ENCODE peak calls at places on chromosomes 3 and 15, in seven cellular contexts. N, B, Q, P, K, M and G are unnamed samples.

GRCh38 chr15:73244333-73244732 is 124.4 kb downstream of the HCN4 start:
- DNase-seq in N (no peak), B (peak), Q (no peak), P (peak), K (peak), M (no peak), G (no peak)

GRCh38 chr3:31521468-31521867 is 11.3 kb upstream of the STT3B start:
- DNase-seq in N (no peak), B (no peak), Q (no peak), P (no peak), K (no peak), M (no peak), G (no peak)

GRCh38 chr3:75138345-75138744 is 523.9 kb upstream of the CNTN3 start:
- DNase-seq in N (no peak), B (no peak), Q (no peak), P (no peak), K (no peak), M (no peak), G (no peak)

GRCh38 chr3:106144051-106144450 is 275.2 kb upstream of the CBLB start:
- DNase-seq in N (peak), B (no peak), Q (no peak), P (no peak), K (no peak), M (no peak), G (no peak)

GRCh38 chr3:47315069-47315647 is 32.4 kb downstream of the KLHL18 start:
- DNase-seq in N (peak), B (no peak), Q (peak), P (peak), K (no peak), M (no peak), G (no peak)

GRCh38 chr3:157916672-157917071 is 189.5 kb downstream of the SHOX2 start:
- DNase-seq in N (no peak), B (no peak), Q (no peak), P (no peak), K (no peak), M (no peak), G (no peak)

GRCh38 chr15:85748729-85749128 is 46.0 kb downstream of the KLHL25 start:
- DNase-seq in N (no peak), B (peak), Q (no peak), P (peak), K (peak), M (no peak), G (peak)

GRCh38 chr15:88484781-88485246 is 17.3 kb downstream of the MRPS11 start:
- DNase-seq in N (peak), B (no peak), Q (peak), P (peak), K (no peak), M (peak), G (peak)

GRCh38 chr15:33360876-33361275 is 50.1 kb downstream of the RYR3 start:
- DNase-seq in N (no peak), B (no peak), Q (no peak), P (no peak), K (no peak), M (no peak), G (no peak)

GRCh38 chr3:191280111-191280510 is 49.1 kb upstream of the CCDC50 start:
- DNase-seq in N (no peak), B (no peak), Q (no peak), P (no peak), K (no peak), M (no peak), G (no peak)

DNA sequence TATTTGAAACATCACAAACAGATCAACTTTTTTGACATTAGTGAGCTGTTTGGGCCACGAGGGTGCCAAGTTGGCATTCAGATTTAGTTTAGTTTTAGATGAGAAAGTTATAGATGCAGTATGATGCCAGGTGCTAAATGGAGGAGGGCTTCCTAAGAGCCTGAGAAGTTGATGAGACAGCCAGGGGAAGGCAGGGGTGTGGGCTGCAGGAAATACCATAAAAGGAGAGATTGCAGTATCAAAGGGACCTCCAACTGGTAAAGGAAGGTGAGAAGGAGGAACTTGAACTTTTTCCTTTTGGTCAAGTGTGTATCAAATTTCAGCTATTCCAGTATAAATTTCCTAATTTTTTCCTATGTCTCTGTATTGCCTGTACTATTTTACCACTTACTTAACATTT is 2.0 kb upstream of the TNIK start:
- DNase-seq in N (no peak), B (peak), Q (no peak), P (peak), K (no peak), M (no peak), G (no peak)
- H2BK120ac ChIP-seq in N (no peak), B (no peak), Q (no peak), P (no peak), K (no peak), M (no peak), G (no peak)

GRCh38 chr15:77296773-77297337 is 123.0 kb downstream of the PEAK1 start:
- DNase-seq in N (no peak), B (no peak), Q (no peak), P (no peak), K (no peak), M (no peak), G (no peak)
- H2BK120ac ChIP-seq in N (no peak), B (no peak), Q (no peak), P (no peak), K (no peak), M (no peak), G (no peak)

DNA sequence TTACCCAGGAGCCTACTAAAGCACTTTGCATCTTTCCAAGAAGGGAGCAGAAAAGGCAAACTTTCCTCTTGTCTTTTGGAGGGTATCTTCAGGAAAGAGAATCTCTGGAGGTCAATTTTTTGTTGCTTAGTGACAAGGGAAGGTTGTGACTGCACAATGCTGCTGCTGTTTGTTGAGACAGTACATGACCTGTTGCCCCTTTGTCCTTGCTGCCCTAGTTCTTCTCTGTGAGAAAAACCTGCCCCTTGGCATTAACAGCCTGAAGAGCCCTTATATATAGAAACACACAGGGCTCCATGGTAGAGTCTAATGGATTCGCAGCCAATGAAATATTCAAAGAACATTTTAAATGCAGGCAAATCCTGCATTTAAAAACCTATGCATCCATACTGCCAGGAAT is 20.3 kb downstream of the KLHDC8B start:
- DNase-seq in N (no peak), B (no peak), Q (peak), P (no peak), K (no peak), M (no peak), G (no peak)
- H2BK120ac ChIP-seq in N (no peak), B (no peak), Q (no peak), P (no peak), K (no peak), M (no peak), G (no peak)

GRCh38 chr3:142651711-142652110 is 55.5 kb downstream of the PLS1 start:
- DNase-seq in N (no peak), B (no peak), Q (no peak), P (no peak), K (no peak), M (no peak), G (no peak)

GRCh38 chr3:142649996-142650693 is 54.0 kb downstream of the PLS1 start:
- DNase-seq in N (no peak), B (no peak), Q (no peak), P (no peak), K (no peak), M (no peak), G (no peak)

GRCh38 chr3:142648950-142649349 is 52.8 kb downstream of the PLS1 start:
- DNase-seq in N (no peak), B (no peak), Q (no peak), P (no peak), K (no peak), M (no peak), G (no peak)

GRCh38 chr3:142656595-142656994 is 60.4 kb downstream of the PLS1 start:
- DNase-seq in N (no peak), B (no peak), Q (no peak), P (no peak), K (no peak), M (no peak), G (no peak)

DNA sequence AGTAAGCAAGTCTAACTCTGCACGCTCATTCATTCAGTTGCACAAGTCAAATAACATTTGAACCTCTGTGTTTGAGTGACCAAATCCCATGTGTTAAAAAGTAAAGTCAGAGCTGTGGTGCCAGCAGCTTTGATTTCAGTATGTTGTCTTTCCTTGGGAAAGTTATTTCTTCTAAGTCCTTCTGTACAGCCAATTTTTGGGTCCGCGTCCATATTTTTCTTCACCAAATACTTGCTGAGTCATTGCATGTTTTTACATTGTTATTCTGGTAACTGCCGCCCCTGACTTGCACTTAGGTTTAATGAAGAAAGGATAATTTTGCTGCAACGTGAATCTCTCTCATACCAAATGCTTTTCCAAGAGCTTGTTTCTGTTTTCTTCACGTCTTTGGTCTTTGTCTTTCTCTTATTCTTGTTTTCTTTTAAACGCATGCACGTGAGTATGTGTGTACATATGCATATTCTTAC is 56.7 kb downstream of the PLS1 start:
- DNase-seq in N (no peak), B (no peak), Q (no peak), P (no peak), K (no peak), M (no peak), G (no peak)
- H2BK120ac ChIP-seq in N (no peak), B (no peak), Q (no peak), P (no peak), K (no peak), M (no peak), G (no peak)

DNA sequence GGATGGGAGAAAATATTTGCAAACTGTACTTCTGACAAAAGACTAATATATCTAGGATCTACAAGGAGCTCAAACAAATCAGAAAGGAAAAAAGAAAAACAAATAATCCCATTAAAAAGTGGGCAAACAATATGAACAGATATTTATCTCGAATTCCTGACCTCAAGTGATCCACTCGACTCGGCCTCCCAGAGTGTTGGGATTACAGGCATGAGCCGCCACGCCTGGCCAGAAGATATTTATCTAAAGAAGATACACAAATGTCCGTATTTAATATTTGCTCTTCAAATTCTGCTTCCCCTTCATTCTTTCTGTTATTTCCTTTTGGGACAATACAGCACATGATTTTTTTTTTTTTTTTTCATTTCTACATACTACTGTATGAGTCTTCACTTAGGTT is 151.7 kb upstream of the GRM7 start:
- DNase-seq in N (no peak), B (no peak), Q (no peak), P (no peak), K (no peak), M (no peak), G (no peak)
- H2BK120ac ChIP-seq in N (no peak), B (no peak), Q (no peak), P (no peak), K (no peak), M (no peak), G (no peak)

DNA sequence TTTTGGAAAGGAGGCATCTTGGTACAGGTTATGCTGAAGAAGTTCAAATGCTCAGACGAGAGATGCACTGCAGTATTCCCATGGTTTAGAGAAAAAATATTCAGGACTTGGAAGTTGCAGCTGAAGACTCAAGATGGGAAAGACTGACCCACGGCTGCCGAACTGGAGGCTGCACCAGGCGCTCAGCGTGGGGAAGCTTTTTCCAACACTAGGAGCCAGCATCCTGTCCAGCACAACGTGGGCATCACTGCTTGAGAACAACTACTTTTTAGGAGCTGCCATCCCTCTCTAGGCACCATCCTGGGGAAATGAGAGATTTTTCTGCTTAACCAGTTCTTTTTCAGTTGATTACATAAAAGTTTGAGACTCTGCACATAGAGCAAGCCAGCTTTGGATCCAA is 94.0 kb downstream of the LRIG1 start:
- DNase-seq in N (no peak), B (no peak), Q (no peak), P (no peak), K (no peak), M (no peak), G (no peak)
- H2BK120ac ChIP-seq in N (no peak), B (no peak), Q (no peak), P (no peak), K (no peak), M (no peak), G (no peak)

GRCh38 chr3:113314923-113315322 is 103.6 kb downstream of the BOC start:
- DNase-seq in N (no peak), B (no peak), Q (no peak), P (no peak), K (no peak), M (no peak), G (no peak)
- H2BK120ac ChIP-seq in N (no peak), B (no peak), Q (no peak), P (no peak), K (no peak), M (no peak), G (no peak)

GRCh38 chr15:96418146-96418545 is 87.6 kb downstream of the NR2F2 start:
- DNase-seq in N (no peak), B (no peak), Q (no peak), P (peak), K (no peak), M (no peak), G (no peak)
- H2BK120ac ChIP-seq in N (no peak), B (no peak), Q (no peak), P (no peak), K (no peak), M (no peak), G (no peak)